ENCODE peak calls at places on chromosomes 3 and 15, in ten cellular contexts. E is fibroblast of lung, I is Panc1, F is cardiac fibroblast, Q is tibial artery, S is AG10803, T is MM.1S, N is uterus, G is brain microvascular endothelial cell, R is hepatocyte. Y is an unnamed sample.

GRCh38 chr3:134366928-134367352 is 7.3 kb downstream of the AMOTL2 start:
- DNase-seq in I (no peak), T (no peak), Q (peak; percentile 66), G (no peak), S (peak; percentile 72), F (no peak), R (no peak), N (peak; percentile 59), E (peak; percentile 31), Y (no peak)

GRCh38 chr15:43293402-43293801 is 26.7 kb upstream of the TGM5 start:
- DNase-seq in E (no peak), N (no peak), T (no peak), S (no peak), R (peak; percentile 25), Q (no peak), I (no peak), F (no peak), G (no peak), Y (no peak)

GRCh38 chr3:151971814-151972579 is 98.6 kb downstream of the SUCNR1 start:
- DNase-seq in E (no peak), R (peak; percentile 52), T (no peak), I (no peak), S (no peak), Q (no peak), G (no peak), F (peak; percentile 21), N (no peak), Y (peak; percentile 26)

GRCh38 chr3:195033531-195034091 is 237.3 kb downstream of the XXYLT1 start:
- DNase-seq in I (no peak), S (no peak), G (no peak), F (no peak), E (no peak), Q (no peak), N (peak; percentile 6), R (peak; percentile 54), T (no peak), Y (no peak)

GRCh38 chr3:55161256-55161655 is 233.4 kb upstream of the LRTM1 start:
- DNase-seq in G (no peak), T (no peak), S (no peak), N (no peak), R (no peak), Q (no peak), E (peak; percentile 43), I (no peak), F (peak; percentile 47), Y (peak; percentile 51)

GRCh38 chr3:192864943-192865342 is 52.7 kb downstream of the MB21D2 start:
- DNase-seq in S (peak; percentile 55), G (no peak), E (peak; percentile 55), T (peak; percentile 67), N (no peak), Q (no peak), I (no peak), R (no peak), F (peak; percentile 26), Y (no peak)

GRCh38 chr15:99137877-99138276 is 33.0 kb downstream of the SYNM start:
- DNase-seq in Q (no peak), F (no peak), E (no peak), I (no peak), G (no peak), N (no peak), R (no peak), T (no peak), S (no peak), Y (no peak)

GRCh38 chr3:18444597-18445420 is 19.7 kb upstream of the SATB1 start:
- DNase-seq in F (peak; percentile 34), S (peak; percentile 52), G (no peak), R (peak; percentile 89), I (no peak), Q (peak; percentile 45), T (peak; percentile 73), N (peak; percentile 66), E (peak; percentile 50), Y (peak; percentile 22)

GRCh38 chr3:169750665-169751064 is 14.2 kb downstream of the TERC start:
- DNase-seq in R (no peak), S (no peak), E (no peak), G (no peak), I (no peak), Q (no peak), N (no peak), F (no peak), T (no peak), Y (no peak)

GRCh38 chr3:53151870-53152269 is 9.1 kb upstream of the PRKCD start:
- DNase-seq in N (no peak), I (no peak), R (no peak), S (no peak), E (no peak), T (no peak), Q (no peak), G (no peak), F (no peak), Y (no peak)

GRCh38 chr3:43786102-43786952 is 95.6 kb downstream of the ABHD5 start:
- DNase-seq in T (no peak), S (peak; percentile 20), E (no peak), N (no peak), R (no peak), F (no peak), Q (no peak), G (no peak), I (no peak), Y (no peak)

GRCh38 chr3:10334042-10334441 is 13.1 kb upstream of the SEC13 start:
- DNase-seq in I (no peak), S (no peak), R (no peak), T (no peak), Q (no peak), F (no peak), N (no peak), G (no peak), E (no peak), Y (no peak)

GRCh38 chr3:10335871-10336622 is 15.1 kb upstream of the SEC13 start:
- DNase-seq in T (no peak), N (no peak), E (no peak), Q (no peak), G (no peak), I (no peak), F (no peak), R (no peak), S (no peak), Y (no peak)

GRCh38 chr3:10333359-10333670 is 12.4 kb upstream of the SEC13 start:
- DNase-seq in F (no peak), R (no peak), I (no peak), E (no peak), G (no peak), N (no peak), Q (no peak), S (no peak), T (no peak), Y (no peak)

GRCh38 chr3:10335190-10335738 is 14.4 kb upstream of the SEC13 start:
- DNase-seq in Q (no peak), G (no peak), E (no peak), R (no peak), F (no peak), T (no peak), N (no peak), S (no peak), I (no peak), Y (no peak)

GRCh38 chr3:10334461-10334860 is 13.5 kb upstream of the SEC13 start:
- DNase-seq in E (no peak), S (peak; percentile 62), I (no peak), N (no peak), F (peak; percentile 71), Q (no peak), T (no peak), R (no peak), G (peak; percentile 39), Y (peak; percentile 74)
- TF ChIP-seq CTCF in E (peak; percentile 10), S (peak; percentile 32), I (no peak), N (no peak), F (peak; percentile 52), Q (no peak), T (no peak), R (no peak), G (peak; percentile 50), Y (peak; percentile 27)

GRCh38 chr15:47719730-47720129 is 2.4 kb downstream of the SEMA6D start:
- DNase-seq in T (no peak), F (no peak), S (no peak), R (no peak), E (peak; percentile 8), N (no peak), Q (no peak), G (no peak), I (no peak), Y (no peak)
- H3K4me3 ChIP-seq in T (no peak overlapping the region), F (no peak overlapping the region), S (no peak overlapping the region), R (peak overlapping the region; percentile 69), E (peak overlapping the region; percentile 79), N (peak overlapping the region; percentile 55), Q (peak overlapping the region; percentile 87), G (no peak overlapping the region), I (no peak overlapping the region), Y (no peak overlapping the region)

DNA sequence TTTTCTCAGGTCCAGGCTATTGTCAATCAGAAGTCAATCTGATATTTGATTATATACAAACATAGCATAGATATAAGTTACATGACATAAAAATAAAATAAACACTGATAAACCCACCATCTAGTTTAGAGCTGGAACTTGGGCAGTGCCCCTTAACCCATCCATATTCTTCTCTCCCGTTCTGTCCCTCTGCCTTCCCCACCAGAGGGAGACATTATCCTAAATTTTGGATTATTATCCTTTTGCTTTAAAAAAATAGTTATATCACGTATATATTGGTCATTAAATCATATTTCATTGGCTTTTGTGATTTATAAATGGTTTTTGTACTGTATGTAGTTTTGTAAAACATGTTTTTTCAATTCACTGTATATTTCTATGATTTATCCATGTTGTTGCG is 107.9 kb downstream of the GMPS start:
- DNase-seq in N (no peak), S (no peak), E (no peak), Q (no peak), G (no peak), I (no peak), F (no peak), R (no peak), T (no peak), Y (no peak)
- TF ChIP-seq CTCF in N (no peak), S (peak; percentile 43), E (peak; percentile 17), Q (no peak), G (peak; percentile 60), I (peak; percentile 52), F (peak; percentile 36), R (peak; percentile 27), T (peak; percentile 36), Y (peak; percentile 50)

GRCh38 chr15:60119101-60119500 is 115.0 kb downstream of the FOXB1 start:
- DNase-seq in E (no peak), I (no peak), N (no peak), S (no peak), R (no peak), T (no peak), F (no peak), G (no peak), Q (no peak), Y (no peak)
- H3K4me3 ChIP-seq in E (no peak overlapping the region), I (no peak overlapping the region), N (no peak overlapping the region), S (no peak overlapping the region), R (no peak overlapping the region), T (no peak overlapping the region), F (no peak overlapping the region), G (no peak overlapping the region), Q (no peak overlapping the region), Y (no peak overlapping the region)

GRCh38 chr3:65938147-65938546 is 100.6 kb downstream of the MAGI1 start:
- DNase-seq in I (no peak), T (no peak), Q (no peak), G (no peak), E (no peak), S (no peak), R (no peak), N (no peak), F (no peak), Y (no peak)
- TF ChIP-seq CTCF in I (no peak), T (no peak), Q (no peak), G (no peak), E (no peak), S (no peak), R (no peak), N (no peak), F (no peak), Y (no peak)

GRCh38 chr3:190387578-190388213 is at the start of gene CLDN16:
- DNase-seq in T (no peak), R (no peak), F (no peak), I (no peak), S (no peak), N (no peak), G (no peak), E (no peak), Q (no peak), Y (no peak)
- H3K4me3 ChIP-seq in T (no peak within 1 kb of the TSS), R (no peak within 1 kb of the TSS), F (no peak within 1 kb of the TSS), I (no peak within 1 kb of the TSS), S (no peak within 1 kb of the TSS), N (no peak within 1 kb of the TSS), G (no peak within 1 kb of the TSS), E (no peak within 1 kb of the TSS), Q (no peak within 1 kb of the TSS), Y (no peak within 1 kb of the TSS)